ENCODE peak calls at places on chromosomes 11 and 22, in six cellular contexts. One of them, this sample, is unnamed.

GRCh38 chr11:78187366-78188011 is 937 bp downstream of the KCTD21 start:
- DNase-seq in IMR-90: no peak
- DNase-seq in HCT116: no peak
- DNase-seq in HepG2: no peak
- DNase-seq in GM12878: no peak
- DNase-seq in K562: no peak
- DNase-seq in this sample: no peak

GRCh38 chr11:46639197-46639839 is 22.0 kb downstream of the ATG13 start:
- DNase-seq in IMR-90: no peak
- DNase-seq in HCT116: no peak
- DNase-seq in HepG2: no peak
- DNase-seq in GM12878: no peak
- DNase-seq in K562: no peak
- DNase-seq in this sample: no peak

GRCh38 chr11:30567148-30567547 is 19.0 kb downstream of the MPPED2 start:
- DNase-seq in IMR-90: no peak
- DNase-seq in HCT116: no peak
- DNase-seq in HepG2: no peak
- DNase-seq in GM12878: no peak
- DNase-seq in K562: no peak
- DNase-seq in this sample: no peak

GRCh38 chr11:28756977-28757376 is 648.8 kb downstream of the METTL15 start:
- DNase-seq in IMR-90: peak
- DNase-seq in HCT116: no peak
- DNase-seq in HepG2: no peak
- DNase-seq in GM12878: no peak
- DNase-seq in K562: no peak
- DNase-seq in this sample: peak

GRCh38 chr11:120090411-120090810 is 47.5 kb downstream of the TRIM29 start:
- DNase-seq in IMR-90: no peak
- DNase-seq in HCT116: no peak
- DNase-seq in HepG2: no peak
- DNase-seq in GM12878: no peak
- DNase-seq in K562: no peak
- DNase-seq in this sample: no peak

GRCh38 chr22:36606114-36606513 is 77.1 kb upstream of the EIF3D start:
- DNase-seq in IMR-90: no peak
- DNase-seq in HCT116: no peak
- DNase-seq in HepG2: no peak
- DNase-seq in GM12878: no peak
- DNase-seq in K562: no peak
- DNase-seq in this sample: no peak

GRCh38 chr11:118885831-118886571 is 2.3 kb downstream of the CXCR5 start:
- DNase-seq in IMR-90: no peak
- DNase-seq in HCT116: no peak
- DNase-seq in HepG2: no peak
- DNase-seq in GM12878: no peak
- DNase-seq in K562: no peak
- DNase-seq in this sample: no peak

GRCh38 chr11:94776351-94777321 is 8.5 kb downstream of the AMOTL1 start:
- DNase-seq in IMR-90: peak
- DNase-seq in HCT116: no peak
- DNase-seq in HepG2: no peak
- DNase-seq in GM12878: no peak
- DNase-seq in K562: no peak
- DNase-seq in this sample: peak

GRCh38 chr22:28799834-28800307 is 498 bp downstream of the XBP1 start:
- DNase-seq in IMR-90: peak
- DNase-seq in HCT116: no peak
- DNase-seq in HepG2: no peak
- DNase-seq in GM12878: no peak
- DNase-seq in K562: peak
- DNase-seq in this sample: peak

GRCh38 chr22:30884211-30885000 is 84.2 kb downstream of the MORC2 start:
- DNase-seq in IMR-90: no peak
- DNase-seq in HCT116: no peak
- DNase-seq in HepG2: no peak
- DNase-seq in GM12878: no peak
- DNase-seq in K562: no peak
- DNase-seq in this sample: no peak

GRCh38 chr11:33530824-33531223 is 169.8 kb downstream of the C11orf91 start:
- DNase-seq in IMR-90: peak
- DNase-seq in HCT116: no peak
- DNase-seq in HepG2: no peak
- DNase-seq in GM12878: no peak
- DNase-seq in K562: no peak
- DNase-seq in this sample: no peak

GRCh38 chr11:118877487-118878173 is 6.1 kb upstream of the CXCR5 start:
- DNase-seq in IMR-90: no peak
- DNase-seq in HCT116: no peak
- DNase-seq in HepG2: no peak
- DNase-seq in GM12878: no peak
- DNase-seq in K562: no peak
- DNase-seq in this sample: no peak

GRCh38 chr11:12762283-12762682 is 88.1 kb downstream of the TEAD1 start:
- DNase-seq in IMR-90: no peak
- DNase-seq in HCT116: no peak
- DNase-seq in HepG2: peak
- DNase-seq in GM12878: no peak
- DNase-seq in K562: no peak
- DNase-seq in this sample: no peak

GRCh38 chr22:47131611-47132427 is 369.4 kb downstream of the TBC1D22A start:
- DNase-seq in IMR-90: no peak
- DNase-seq in HCT116: no peak
- DNase-seq in HepG2: no peak
- DNase-seq in GM12878: no peak
- DNase-seq in K562: no peak
- DNase-seq in this sample: no peak

GRCh38 chr11:2737876-2738275 is 38.1 kb upstream of the KCNQ1OT1 start:
- DNase-seq in IMR-90: no peak
- DNase-seq in HCT116: no peak
- DNase-seq in HepG2: no peak
- DNase-seq in GM12878: no peak
- DNase-seq in K562: peak
- DNase-seq in this sample: no peak

GRCh38 chr22:17120711-17121234 is 387 bp downstream of the TMEM121B start:
- DNase-seq in IMR-90: no peak
- DNase-seq in HCT116: no peak
- DNase-seq in HepG2: no peak
- DNase-seq in GM12878: no peak
- DNase-seq in K562: no peak
- DNase-seq in this sample: no peak

GRCh38 chr11:8168485-8169257 is at the start of gene RIC3:
- DNase-seq in IMR-90: no peak
- DNase-seq in HCT116: no peak
- DNase-seq in HepG2: no peak
- DNase-seq in GM12878: no peak
- DNase-seq in K562: no peak
- DNase-seq in this sample: no peak

GRCh38 chr11:28343304-28344233 is 235.4 kb downstream of the METTL15 start:
- DNase-seq in IMR-90: peak
- DNase-seq in HCT116: peak
- DNase-seq in HepG2: peak
- DNase-seq in GM12878: no peak
- DNase-seq in K562: peak
- DNase-seq in this sample: peak

GRCh38 chr11:111663820-111664219 is 61.6 kb downstream of the SIK2 start:
- DNase-seq in IMR-90: no peak
- DNase-seq in HCT116: no peak
- DNase-seq in HepG2: no peak
- DNase-seq in GM12878: no peak
- DNase-seq in K562: peak
- DNase-seq in this sample: peak

GRCh38 chr11:70159612-70160570 is 43.2 kb upstream of the FADD start:
- DNase-seq in IMR-90: peak
- DNase-seq in HCT116: peak
- DNase-seq in HepG2: no peak
- DNase-seq in GM12878: no peak
- DNase-seq in K562: no peak
- DNase-seq in this sample: peak

GRCh38 chr11:14411818-14412217 is 52.8 kb upstream of the RRAS2 start:
- DNase-seq in IMR-90: peak
- DNase-seq in HCT116: no peak
- DNase-seq in HepG2: no peak
- DNase-seq in GM12878: no peak
- DNase-seq in K562: peak
- DNase-seq in this sample: no peak

GRCh38 chr11:61792310-61793083 is at the start of the genes FEN1 and TMEM258:
- DNase-seq in IMR-90: peak
- DNase-seq in HCT116: peak
- DNase-seq in HepG2: peak
- DNase-seq in GM12878: peak
- DNase-seq in K562: peak
- DNase-seq in this sample: peak
- TF ChIP-seq POLR2A in IMR-90: peak
- TF ChIP-seq POLR2A in HCT116: peak
- TF ChIP-seq POLR2A in HepG2: peak
- TF ChIP-seq POLR2A in GM12878: peak
- TF ChIP-seq POLR2A in K562: peak
- TF ChIP-seq POLR2A in this sample: peak

DNA sequence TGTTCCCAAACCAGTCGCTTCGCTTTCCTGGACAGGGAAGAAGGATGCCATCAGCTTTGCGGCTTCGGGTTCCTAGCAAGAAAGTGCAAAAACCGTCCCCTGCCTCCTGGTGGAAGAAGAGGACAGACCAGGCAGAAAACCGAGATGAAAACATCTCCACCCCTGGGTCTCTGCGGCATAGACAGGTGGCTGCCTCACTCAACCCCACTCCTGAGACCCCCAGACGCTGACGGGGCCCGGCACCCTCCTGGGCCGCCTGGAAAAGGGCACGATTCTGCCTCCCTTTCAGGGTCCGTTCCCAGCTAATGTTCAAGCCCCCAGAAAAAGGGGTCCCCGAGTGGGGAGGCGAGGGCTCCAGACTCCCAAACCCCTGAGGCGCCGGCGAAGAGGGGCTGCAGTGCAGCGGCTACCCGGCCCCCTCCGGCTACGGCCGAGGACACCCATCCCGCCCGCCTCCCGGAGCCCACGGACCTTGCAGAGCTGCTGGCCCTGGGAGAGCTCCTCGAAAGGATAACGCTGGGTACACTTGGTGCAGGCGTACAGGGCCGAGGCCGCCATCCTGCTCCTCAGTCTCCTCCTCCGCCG is 569 bp downstream of the FAM76B start:
- DNase-seq in IMR-90: peak
- DNase-seq in HCT116: no peak
- DNase-seq in HepG2: peak
- DNase-seq in GM12878: no peak
- DNase-seq in K562: peak
- DNase-seq in this sample: peak
- H2AFZ ChIP-seq in IMR-90: peak
- H2AFZ ChIP-seq in HCT116: no peak
- H2AFZ ChIP-seq in HepG2: no peak
- H2AFZ ChIP-seq in GM12878: peak
- H2AFZ ChIP-seq in K562: peak
- H2AFZ ChIP-seq in this sample: peak

GRCh38 chr11:130472434-130472961 is 24.1 kb downstream of the ADAMTS15 start:
- DNase-seq in IMR-90: no peak
- DNase-seq in HCT116: no peak
- DNase-seq in HepG2: no peak
- DNase-seq in GM12878: no peak
- DNase-seq in K562: no peak
- DNase-seq in this sample: no peak
- TF ChIP-seq POLR2A in IMR-90: no peak
- TF ChIP-seq POLR2A in HCT116: no peak
- TF ChIP-seq POLR2A in HepG2: no peak
- TF ChIP-seq POLR2A in GM12878: no peak
- TF ChIP-seq POLR2A in K562: no peak
- TF ChIP-seq POLR2A in this sample: no peak

DNA sequence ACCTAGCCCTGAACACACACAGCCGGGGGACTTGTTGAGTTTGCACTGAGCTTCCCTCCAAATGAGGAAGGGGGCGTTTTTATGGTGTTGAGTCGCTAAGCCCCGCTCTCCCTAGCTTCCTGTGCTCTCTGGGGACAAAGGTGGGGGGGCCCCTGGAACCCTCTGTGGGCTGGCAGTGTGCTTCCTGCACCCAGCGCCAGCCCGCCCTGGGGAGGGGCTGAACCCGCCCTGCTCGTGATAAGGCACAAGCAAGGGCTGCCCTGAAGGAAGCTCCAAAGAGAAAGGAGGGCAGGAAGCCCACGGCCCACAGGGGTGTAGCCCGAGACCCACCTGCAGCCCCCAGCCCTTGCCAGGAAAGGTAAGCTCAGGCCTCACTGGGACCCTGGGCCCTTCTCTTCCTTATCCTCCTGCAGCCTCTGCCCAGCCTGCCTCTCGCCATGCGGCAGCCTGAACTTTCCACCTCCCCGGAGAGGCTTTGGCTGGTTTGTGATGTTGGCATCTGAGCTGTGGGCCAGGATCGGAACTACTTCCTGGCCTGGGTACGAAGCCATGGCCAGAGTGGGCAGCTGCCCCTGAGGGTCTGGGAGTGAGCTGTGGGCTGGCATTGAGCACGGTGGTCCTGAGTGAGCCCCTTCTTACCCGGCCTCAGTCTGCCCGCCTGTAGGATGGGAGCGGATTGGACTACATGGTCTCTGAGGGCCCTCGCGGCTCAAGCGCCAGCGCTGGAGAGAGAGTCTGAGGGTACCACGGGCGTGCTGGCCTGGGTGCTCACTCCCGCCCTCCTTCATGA is at the start of gene FERMT3:
- DNase-seq in IMR-90: no peak
- DNase-seq in HCT116: no peak
- DNase-seq in HepG2: no peak
- DNase-seq in GM12878: peak
- DNase-seq in K562: peak
- DNase-seq in this sample: no peak
- H2AFZ ChIP-seq in IMR-90: peak
- H2AFZ ChIP-seq in HCT116: no peak
- H2AFZ ChIP-seq in HepG2: no peak
- H2AFZ ChIP-seq in GM12878: peak
- H2AFZ ChIP-seq in K562: peak
- H2AFZ ChIP-seq in this sample: no peak

GRCh38 chr11:67118801-67119576 is at the start of gene KDM2A:
- DNase-seq in IMR-90: peak
- DNase-seq in HCT116: peak
- DNase-seq in HepG2: peak
- DNase-seq in GM12878: peak
- DNase-seq in K562: peak
- DNase-seq in this sample: peak
- TF ChIP-seq POLR2A in IMR-90: peak
- TF ChIP-seq POLR2A in HCT116: no peak
- TF ChIP-seq POLR2A in HepG2: peak
- TF ChIP-seq POLR2A in GM12878: peak
- TF ChIP-seq POLR2A in K562: peak
- TF ChIP-seq POLR2A in this sample: peak

This sample was measured in endothelial cell of umbilical vein.